ENCODE peak calls at places on chromosomes 6 and 20, in nine cellular contexts. One of them, this sample, is unnamed.
A peak's percentile ranks its signal among the peaks of the same experiment; 100 is the strongest.

GRCh38 chr6:156899071-156899470 is 121.9 kb downstream of the ARID1B start:
- DNase-seq in heart left ventricle: no peak
- DNase-seq in Peyer's patch: no peak
- DNase-seq in A549: no peak
- DNase-seq in suprapubic skin: no peak
- DNase-seq in body of pancreas: no peak
- DNase-seq in K562: no peak
- DNase-seq in lower leg skin: no peak
- DNase-seq in endothelial cell of umbilical vein: no peak
- DNase-seq in this sample: no peak

GRCh38 chr6:21213492-21213891 is 380.1 kb upstream of the SOX4 start:
- DNase-seq in K562: no peak
- DNase-seq in A549: no peak
- DNase-seq in suprapubic skin: no peak
- DNase-seq in Peyer's patch: no peak
- DNase-seq in endothelial cell of umbilical vein: no peak
- DNase-seq in body of pancreas: no peak
- DNase-seq in lower leg skin: no peak
- DNase-seq in heart left ventricle: no peak
- DNase-seq in this sample: no peak

GRCh38 chr6:159716247-159717086 is 10.8 kb upstream of the WTAP start:
- DNase-seq in endothelial cell of umbilical vein: no peak
- DNase-seq in K562: no peak
- DNase-seq in suprapubic skin: peak; percentile 78
- DNase-seq in body of pancreas: peak; percentile 68
- DNase-seq in lower leg skin: no peak
- DNase-seq in A549: peak; percentile 42
- DNase-seq in heart left ventricle: no peak
- DNase-seq in Peyer's patch: no peak
- DNase-seq in this sample: peak; percentile 91

GRCh38 chr20:3613821-3614440 is 49.3 kb downstream of the GFRA4 start:
- DNase-seq in K562: no peak
- DNase-seq in suprapubic skin: no peak
- DNase-seq in endothelial cell of umbilical vein: no peak
- DNase-seq in heart left ventricle: no peak
- DNase-seq in Peyer's patch: no peak
- DNase-seq in lower leg skin: no peak
- DNase-seq in A549: no peak
- DNase-seq in body of pancreas: no peak
- DNase-seq in this sample: peak; percentile 66

GRCh38 chr6:20377623-20378265 is 23.9 kb upstream of the E2F3 start:
- DNase-seq in Peyer's patch: no peak
- DNase-seq in endothelial cell of umbilical vein: peak; percentile 88
- DNase-seq in heart left ventricle: no peak
- DNase-seq in body of pancreas: no peak
- DNase-seq in K562: no peak
- DNase-seq in suprapubic skin: no peak
- DNase-seq in lower leg skin: no peak
- DNase-seq in A549: no peak
- DNase-seq in this sample: no peak

GRCh38 chr6:84161190-84161589 is 66.3 kb downstream of the CEP162 start:
- DNase-seq in heart left ventricle: no peak
- DNase-seq in K562: peak; percentile 12
- DNase-seq in lower leg skin: no peak
- DNase-seq in Peyer's patch: no peak
- DNase-seq in endothelial cell of umbilical vein: peak; percentile 34
- DNase-seq in suprapubic skin: no peak
- DNase-seq in A549: no peak
- DNase-seq in body of pancreas: no peak
- DNase-seq in this sample: no peak

GRCh38 chr6:145815351-145815772 is 767 bp upstream of the FBXO30 start:
- DNase-seq in lower leg skin: no peak
- DNase-seq in heart left ventricle: no peak
- DNase-seq in suprapubic skin: no peak
- DNase-seq in body of pancreas: no peak
- DNase-seq in endothelial cell of umbilical vein: no peak
- DNase-seq in Peyer's patch: no peak
- DNase-seq in A549: no peak
- DNase-seq in K562: peak; percentile 47
- DNase-seq in this sample: no peak

GRCh38 chr6:157928428-157928827 is 53.2 kb upstream of the SYNJ2 start:
- DNase-seq in K562: no peak
- DNase-seq in heart left ventricle: no peak
- DNase-seq in body of pancreas: no peak
- DNase-seq in lower leg skin: no peak
- DNase-seq in endothelial cell of umbilical vein: no peak
- DNase-seq in suprapubic skin: no peak
- DNase-seq in Peyer's patch: no peak
- DNase-seq in A549: no peak
- DNase-seq in this sample: no peak

GRCh38 chr6:143965503-143966171 is 42.4 kb downstream of the PLAGL1 start:
- DNase-seq in Peyer's patch: no peak
- DNase-seq in body of pancreas: no peak
- DNase-seq in A549: no peak
- DNase-seq in K562: no peak
- DNase-seq in lower leg skin: no peak
- DNase-seq in suprapubic skin: no peak
- DNase-seq in heart left ventricle: no peak
- DNase-seq in endothelial cell of umbilical vein: no peak
- DNase-seq in this sample: no peak

GRCh38 chr20:10309326-10309725 is 90.7 kb downstream of the SNAP25 start:
- DNase-seq in suprapubic skin: no peak
- DNase-seq in A549: peak; percentile 65
- DNase-seq in K562: no peak
- DNase-seq in heart left ventricle: no peak
- DNase-seq in Peyer's patch: no peak
- DNase-seq in endothelial cell of umbilical vein: peak; percentile 81
- DNase-seq in lower leg skin: no peak
- DNase-seq in body of pancreas: no peak
- DNase-seq in this sample: no peak

GRCh38 chr20:21099653-21100589 is 6.2 kb downstream of the LINC00237 start:
- DNase-seq in endothelial cell of umbilical vein: no peak
- DNase-seq in suprapubic skin: peak; percentile 72
- DNase-seq in Peyer's patch: peak; percentile 51
- DNase-seq in heart left ventricle: peak; percentile 55
- DNase-seq in A549: peak; percentile 24
- DNase-seq in lower leg skin: peak; percentile 90
- DNase-seq in K562: peak; percentile 17
- DNase-seq in body of pancreas: no peak
- DNase-seq in this sample: peak; percentile 83

GRCh38 chr20:48718914-48719578 is 108.8 kb downstream of the PREX1 start:
- DNase-seq in A549: no peak
- DNase-seq in lower leg skin: no peak
- DNase-seq in endothelial cell of umbilical vein: no peak
- DNase-seq in Peyer's patch: peak; percentile 81
- DNase-seq in K562: no peak
- DNase-seq in suprapubic skin: no peak
- DNase-seq in heart left ventricle: no peak
- DNase-seq in body of pancreas: no peak
- DNase-seq in this sample: no peak

GRCh38 chr6:156402628-156403027 is 374.6 kb upstream of the ARID1B start:
- DNase-seq in A549: no peak
- DNase-seq in lower leg skin: no peak
- DNase-seq in Peyer's patch: no peak
- DNase-seq in body of pancreas: no peak
- DNase-seq in heart left ventricle: no peak
- DNase-seq in K562: no peak
- DNase-seq in suprapubic skin: no peak
- DNase-seq in endothelial cell of umbilical vein: no peak
- DNase-seq in this sample: no peak

GRCh38 chr6:106477158-106477557 is 116.6 kb downstream of the CRYBG1 start:
- DNase-seq in Peyer's patch: no peak
- DNase-seq in endothelial cell of umbilical vein: no peak
- DNase-seq in body of pancreas: no peak
- DNase-seq in K562: no peak
- DNase-seq in heart left ventricle: no peak
- DNase-seq in A549: no peak
- DNase-seq in lower leg skin: no peak
- DNase-seq in suprapubic skin: no peak
- DNase-seq in this sample: no peak

GRCh38 chr6:140609956-140610355 is 1235.5 kb upstream of the CITED2 start:
- DNase-seq in body of pancreas: no peak
- DNase-seq in Peyer's patch: no peak
- DNase-seq in heart left ventricle: no peak
- DNase-seq in lower leg skin: no peak
- DNase-seq in suprapubic skin: no peak
- DNase-seq in A549: no peak
- DNase-seq in K562: no peak
- DNase-seq in endothelial cell of umbilical vein: no peak
- DNase-seq in this sample: no peak

GRCh38 chr6:53530346-53530745 is 14.6 kb downstream of the GCLC start:
- DNase-seq in K562: no peak
- DNase-seq in body of pancreas: peak; percentile 71
- DNase-seq in heart left ventricle: peak; percentile 57
- DNase-seq in lower leg skin: no peak
- DNase-seq in A549: no peak
- DNase-seq in suprapubic skin: no peak
- DNase-seq in endothelial cell of umbilical vein: no peak
- DNase-seq in Peyer's patch: no peak
- DNase-seq in this sample: no peak

GRCh38 chr6:69594405-69594804 is 202.4 kb downstream of the LMBRD1 start:
- DNase-seq in K562: no peak
- DNase-seq in heart left ventricle: no peak
- DNase-seq in body of pancreas: no peak
- DNase-seq in Peyer's patch: no peak
- DNase-seq in endothelial cell of umbilical vein: no peak
- DNase-seq in lower leg skin: no peak
- DNase-seq in suprapubic skin: no peak
- DNase-seq in A549: no peak
- DNase-seq in this sample: no peak
- TF ChIP-seq CTCF in K562: no peak
- TF ChIP-seq CTCF in heart left ventricle: no peak
- TF ChIP-seq CTCF in body of pancreas: no peak
- TF ChIP-seq CTCF in Peyer's patch: no peak
- TF ChIP-seq CTCF in endothelial cell of umbilical vein: no peak
- TF ChIP-seq CTCF in lower leg skin: no peak
- TF ChIP-seq CTCF in suprapubic skin: no peak
- TF ChIP-seq CTCF in A549: no peak
- TF ChIP-seq CTCF in this sample: no peak

DNA sequence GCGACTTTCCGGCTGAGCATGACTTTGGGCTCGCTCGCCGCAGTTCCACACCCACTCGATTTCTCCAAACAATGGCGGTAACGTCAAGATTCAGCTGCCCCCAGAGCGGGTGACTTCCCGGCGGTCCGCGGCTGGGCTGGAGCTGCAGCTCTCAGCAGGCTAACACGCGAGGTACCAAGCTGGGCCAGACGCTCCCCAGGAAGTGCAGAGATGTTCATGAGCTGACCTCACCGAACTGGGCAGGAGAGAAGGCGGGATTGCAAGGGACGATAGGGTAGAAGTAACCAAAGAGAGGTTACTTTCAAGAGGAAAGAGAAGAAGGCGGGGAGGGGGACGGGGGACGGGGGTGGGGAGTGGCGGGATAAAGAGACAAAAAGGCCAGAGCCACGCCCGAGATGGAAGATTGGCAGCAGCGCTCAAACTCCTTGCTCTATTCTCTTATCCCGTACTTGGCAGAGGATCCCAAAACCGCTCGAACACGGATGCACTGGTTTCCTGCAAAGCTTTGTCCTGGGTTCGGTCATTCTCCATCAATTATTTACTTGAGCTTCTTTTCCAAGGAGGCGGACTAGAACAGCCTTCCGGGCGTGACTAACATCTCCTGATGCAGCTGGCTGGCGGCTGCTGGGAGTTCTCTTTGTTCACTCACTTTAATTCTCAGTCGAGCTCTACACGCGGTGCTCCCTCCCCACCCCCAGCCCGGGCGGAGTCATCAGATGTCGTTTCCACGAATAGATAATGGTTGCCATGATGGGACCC is at the start of gene MTCL3:
- DNase-seq in suprapubic skin: no peak
- DNase-seq in body of pancreas: peak; percentile 20
- DNase-seq in endothelial cell of umbilical vein: no peak
- DNase-seq in K562: no peak
- DNase-seq in Peyer's patch: no peak
- DNase-seq in A549: peak; percentile 93
- DNase-seq in lower leg skin: no peak
- DNase-seq in heart left ventricle: no peak
- DNase-seq in this sample: no peak
- H3K4me3 ChIP-seq in suprapubic skin: peak within 1 kb of the TSS; percentile 24
- H3K4me3 ChIP-seq in body of pancreas: no peak within 1 kb of the TSS
- H3K4me3 ChIP-seq in endothelial cell of umbilical vein: peak within 1 kb of the TSS; percentile 8
- H3K4me3 ChIP-seq in K562: no peak within 1 kb of the TSS
- H3K4me3 ChIP-seq in Peyer's patch: no peak within 1 kb of the TSS
- H3K4me3 ChIP-seq in A549: peak within 1 kb of the TSS; percentile 72
- H3K4me3 ChIP-seq in lower leg skin: no peak within 1 kb of the TSS
- H3K4me3 ChIP-seq in heart left ventricle: no peak within 1 kb of the TSS
- H3K4me3 ChIP-seq in this sample: no peak within 1 kb of the TSS

GRCh38 chr6:151240861-151241642 is 1.3 kb downstream of the AKAP12 start:
- DNase-seq in endothelial cell of umbilical vein: peak; percentile 66
- DNase-seq in suprapubic skin: peak; percentile 69
- DNase-seq in body of pancreas: peak; percentile 50
- DNase-seq in lower leg skin: peak; percentile 91
- DNase-seq in A549: peak; percentile 54
- DNase-seq in heart left ventricle: peak; percentile 43
- DNase-seq in K562: no peak
- DNase-seq in Peyer's patch: no peak
- DNase-seq in this sample: no peak
- TF ChIP-seq POLR2A in endothelial cell of umbilical vein: no peak
- TF ChIP-seq POLR2A in suprapubic skin: no peak
- TF ChIP-seq POLR2A in body of pancreas: peak; percentile 6
- TF ChIP-seq POLR2A in lower leg skin: no peak
- TF ChIP-seq POLR2A in A549: no peak
- TF ChIP-seq POLR2A in heart left ventricle: no peak
- TF ChIP-seq POLR2A in K562: no peak
- TF ChIP-seq POLR2A in Peyer's patch: no peak
- TF ChIP-seq POLR2A in this sample: no peak

GRCh38 chr20:6829510-6830116 is 62.1 kb downstream of the BMP2 start:
- DNase-seq in endothelial cell of umbilical vein: peak; percentile 20
- DNase-seq in A549: no peak
- DNase-seq in suprapubic skin: no peak
- DNase-seq in K562: no peak
- DNase-seq in body of pancreas: no peak
- DNase-seq in Peyer's patch: no peak
- DNase-seq in heart left ventricle: no peak
- DNase-seq in lower leg skin: no peak
- DNase-seq in this sample: no peak
- TF ChIP-seq CTCF in endothelial cell of umbilical vein: no peak
- TF ChIP-seq CTCF in A549: no peak
- TF ChIP-seq CTCF in suprapubic skin: no peak
- TF ChIP-seq CTCF in K562: no peak
- TF ChIP-seq CTCF in body of pancreas: no peak
- TF ChIP-seq CTCF in Peyer's patch: no peak
- TF ChIP-seq CTCF in heart left ventricle: no peak
- TF ChIP-seq CTCF in lower leg skin: no peak
- TF ChIP-seq CTCF in this sample: no peak